ENCODE peak calls at places on chromosomes 12 and 14, in six cellular contexts. One of them, this sample, is unnamed.

GRCh38 chr14:61860294-61860918 is 98.2 kb downstream of the SNAPC1 start:
- DNase-seq in tibial nerve: peak; percentile 47
- DNase-seq in A549: peak; percentile 50
- DNase-seq in transverse colon: peak; percentile 52
- DNase-seq in cardiac muscle cell: peak; percentile 60
- DNase-seq in brain microvascular endothelial cell: peak; percentile 64
- DNase-seq in this sample: no peak

GRCh38 chr12:54282949-54283593 is 2.5 kb downstream of the HNRNPA1 start:
- DNase-seq in tibial nerve: no peak
- DNase-seq in A549: no peak
- DNase-seq in transverse colon: peak; percentile 43
- DNase-seq in cardiac muscle cell: no peak
- DNase-seq in brain microvascular endothelial cell: no peak
- DNase-seq in this sample: no peak

GRCh38 chr14:68783408-68784297 is 9.2 kb downstream of the ZFP36L1 start:
- DNase-seq in tibial nerve: no peak
- DNase-seq in A549: peak; percentile 74
- DNase-seq in transverse colon: peak; percentile 65
- DNase-seq in cardiac muscle cell: no peak
- DNase-seq in brain microvascular endothelial cell: no peak
- DNase-seq in this sample: no peak

GRCh38 chr12:84804691-84805473 is 107.7 kb downstream of the SLC6A15 start:
- DNase-seq in tibial nerve: no peak
- DNase-seq in A549: no peak
- DNase-seq in transverse colon: no peak
- DNase-seq in cardiac muscle cell: no peak
- DNase-seq in brain microvascular endothelial cell: no peak
- DNase-seq in this sample: no peak

GRCh38 chr14:58768977-58769376 is 131.2 kb downstream of the DACT1 start:
- DNase-seq in tibial nerve: no peak
- DNase-seq in A549: no peak
- DNase-seq in transverse colon: no peak
- DNase-seq in cardiac muscle cell: no peak
- DNase-seq in brain microvascular endothelial cell: no peak
- DNase-seq in this sample: no peak

GRCh38 chr12:10214131-10214876 is 1.6 kb downstream of the GABARAPL1 start:
- DNase-seq in tibial nerve: no peak
- DNase-seq in A549: no peak
- DNase-seq in transverse colon: no peak
- DNase-seq in cardiac muscle cell: peak; percentile 12
- DNase-seq in brain microvascular endothelial cell: peak; percentile 59
- DNase-seq in this sample: no peak

GRCh38 chr12:118981285-118982201 is at the start of gene SRRM4:
- DNase-seq in tibial nerve: no peak
- DNase-seq in A549: no peak
- DNase-seq in transverse colon: no peak
- DNase-seq in cardiac muscle cell: peak; percentile 90
- DNase-seq in brain microvascular endothelial cell: no peak
- DNase-seq in this sample: no peak

GRCh38 chr14:70708717-70709570 is 67.2 kb downstream of the TTC9 start:
- DNase-seq in tibial nerve: no peak
- DNase-seq in A549: no peak
- DNase-seq in transverse colon: no peak
- DNase-seq in cardiac muscle cell: no peak
- DNase-seq in brain microvascular endothelial cell: no peak
- DNase-seq in this sample: no peak

GRCh38 chr14:34072401-34072800 is 121.5 kb upstream of the EGLN3 start:
- DNase-seq in tibial nerve: no peak
- DNase-seq in A549: no peak
- DNase-seq in transverse colon: no peak
- DNase-seq in cardiac muscle cell: no peak
- DNase-seq in brain microvascular endothelial cell: no peak
- DNase-seq in this sample: no peak

GRCh38 chr12:6226002-6226700 is 26.0 kb downstream of the CD9 start:
- DNase-seq in tibial nerve: peak; percentile 70
- DNase-seq in A549: no peak
- DNase-seq in transverse colon: peak; percentile 63
- DNase-seq in cardiac muscle cell: no peak
- DNase-seq in brain microvascular endothelial cell: no peak
- DNase-seq in this sample: no peak

GRCh38 chr12:85740190-85740589 is 96.0 kb downstream of the RASSF9 start:
- DNase-seq in tibial nerve: no peak
- DNase-seq in A549: no peak
- DNase-seq in transverse colon: no peak
- DNase-seq in cardiac muscle cell: no peak
- DNase-seq in brain microvascular endothelial cell: no peak
- DNase-seq in this sample: no peak

GRCh38 chr14:61132336-61132735 is 148.8 kb downstream of the TMEM30B start:
- DNase-seq in tibial nerve: no peak
- DNase-seq in A549: no peak
- DNase-seq in transverse colon: no peak
- DNase-seq in cardiac muscle cell: no peak
- DNase-seq in brain microvascular endothelial cell: no peak
- DNase-seq in this sample: no peak

GRCh38 chr14:24115451-24116110 is 832 bp upstream of the NRL start:
- DNase-seq in tibial nerve: no peak
- DNase-seq in A549: no peak
- DNase-seq in transverse colon: no peak
- DNase-seq in cardiac muscle cell: no peak
- DNase-seq in brain microvascular endothelial cell: no peak
- DNase-seq in this sample: no peak

GRCh38 chr12:95959107-95959506 is 16.0 kb downstream of the AMDHD1 start:
- DNase-seq in tibial nerve: no peak
- DNase-seq in A549: peak; percentile 66
- DNase-seq in transverse colon: no peak
- DNase-seq in cardiac muscle cell: peak; percentile 20
- DNase-seq in brain microvascular endothelial cell: no peak
- DNase-seq in this sample: no peak
- TF ChIP-seq CTCF in tibial nerve: no peak
- TF ChIP-seq CTCF in A549: peak; percentile 31
- TF ChIP-seq CTCF in transverse colon: no peak
- TF ChIP-seq CTCF in cardiac muscle cell: no peak
- TF ChIP-seq CTCF in brain microvascular endothelial cell: peak; percentile 32
- TF ChIP-seq CTCF in this sample: no peak

DNA sequence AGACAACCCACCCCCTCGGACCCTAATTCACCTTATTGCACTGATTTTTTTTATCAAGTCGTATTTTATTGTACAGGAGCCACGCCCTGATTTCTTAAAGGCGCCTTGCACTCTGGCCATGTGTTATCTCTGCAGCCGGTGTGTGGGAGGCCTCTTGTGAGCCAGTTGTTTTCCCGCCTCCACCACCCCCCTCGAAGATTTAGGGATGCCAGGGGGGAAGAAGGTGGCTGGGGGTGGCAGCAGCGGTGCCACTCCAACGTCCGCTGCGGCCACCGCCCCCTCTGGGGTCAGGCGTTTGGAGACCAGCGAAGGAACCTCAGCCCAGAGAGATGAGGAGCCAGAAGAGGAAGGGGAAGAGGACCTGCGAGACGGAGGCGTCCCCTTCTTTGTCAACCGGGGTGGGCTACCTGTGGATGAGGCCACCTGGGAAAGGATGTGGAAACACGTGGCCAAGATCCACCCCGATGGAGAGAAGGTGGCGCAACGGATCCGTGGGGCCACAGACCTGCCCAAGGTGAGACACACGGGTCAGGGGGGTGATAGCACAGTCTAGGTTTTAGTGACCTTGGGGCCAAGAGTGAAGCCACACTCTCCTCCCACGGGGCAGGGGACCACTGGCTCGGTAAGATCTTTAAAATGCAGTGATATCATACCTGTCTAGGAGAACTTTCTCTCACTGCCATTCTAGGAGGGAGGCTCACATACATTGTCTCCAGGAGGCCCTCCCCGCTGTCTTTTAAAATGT is 1.5 kb downstream of the VASH1 start:
- DNase-seq in tibial nerve: no peak
- DNase-seq in A549: no peak
- DNase-seq in transverse colon: no peak
- DNase-seq in cardiac muscle cell: no peak
- DNase-seq in brain microvascular endothelial cell: no peak
- DNase-seq in this sample: no peak
- H3K4me3 ChIP-seq in tibial nerve: peak overlapping the region; percentile 94
- H3K4me3 ChIP-seq in A549: peak overlapping the region; percentile 78
- H3K4me3 ChIP-seq in transverse colon: peak overlapping the region; percentile 72
- H3K4me3 ChIP-seq in cardiac muscle cell: peak overlapping the region; percentile 55
- H3K4me3 ChIP-seq in brain microvascular endothelial cell: peak overlapping the region; percentile 69
- H3K4me3 ChIP-seq in this sample: peak overlapping the region; percentile 68

GRCh38 chr14:88437659-88438058 is 52.2 kb downstream of the SPATA7 start:
- DNase-seq in tibial nerve: no peak
- DNase-seq in A549: no peak
- DNase-seq in transverse colon: no peak
- DNase-seq in cardiac muscle cell: no peak
- DNase-seq in brain microvascular endothelial cell: no peak
- DNase-seq in this sample: no peak
- TF ChIP-seq CTCF in tibial nerve: no peak
- TF ChIP-seq CTCF in A549: no peak
- TF ChIP-seq CTCF in transverse colon: no peak
- TF ChIP-seq CTCF in cardiac muscle cell: no peak
- TF ChIP-seq CTCF in brain microvascular endothelial cell: peak; percentile 64
- TF ChIP-seq CTCF in this sample: peak; percentile 2

GRCh38 chr14:105271224-105271890 is 23.0 kb downstream of the BTBD6 start:
- DNase-seq in tibial nerve: no peak
- DNase-seq in A549: no peak
- DNase-seq in transverse colon: no peak
- DNase-seq in cardiac muscle cell: no peak
- DNase-seq in brain microvascular endothelial cell: no peak
- DNase-seq in this sample: no peak
- H3K4me3 ChIP-seq in tibial nerve: no peak overlapping the region
- H3K4me3 ChIP-seq in A549: no peak overlapping the region
- H3K4me3 ChIP-seq in transverse colon: no peak overlapping the region
- H3K4me3 ChIP-seq in cardiac muscle cell: no peak overlapping the region
- H3K4me3 ChIP-seq in brain microvascular endothelial cell: no peak overlapping the region
- H3K4me3 ChIP-seq in this sample: no peak overlapping the region

GRCh38 chr14:83004456-83005006 is 1470.9 kb upstream of the SEL1L start:
- DNase-seq in tibial nerve: no peak
- DNase-seq in A549: no peak
- DNase-seq in transverse colon: no peak
- DNase-seq in cardiac muscle cell: no peak
- DNase-seq in brain microvascular endothelial cell: no peak
- DNase-seq in this sample: no peak

DNA sequence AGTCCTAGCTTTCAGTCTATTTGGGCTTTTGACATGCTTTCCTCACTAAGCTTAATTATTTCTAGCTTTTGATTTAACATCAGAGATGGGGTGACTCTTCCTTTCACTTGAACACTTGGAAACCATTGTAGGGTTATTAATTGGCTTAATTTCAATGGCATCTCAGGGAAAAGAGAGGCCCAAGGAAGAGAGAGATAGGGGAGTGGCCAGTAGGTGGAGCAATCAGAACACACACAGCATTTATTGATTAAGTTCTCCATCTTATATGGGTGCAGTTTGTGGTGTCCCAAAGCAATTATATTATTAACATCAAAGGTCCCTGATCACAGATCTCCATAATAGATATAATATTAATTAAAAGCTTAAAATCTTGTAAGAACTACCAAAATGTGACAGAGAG is 1466.1 kb upstream of the SEL1L start:
- DNase-seq in tibial nerve: no peak
- DNase-seq in A549: no peak
- DNase-seq in transverse colon: no peak
- DNase-seq in cardiac muscle cell: peak; percentile 10
- DNase-seq in brain microvascular endothelial cell: no peak
- DNase-seq in this sample: no peak
- TF ChIP-seq CTCF in tibial nerve: no peak
- TF ChIP-seq CTCF in A549: no peak
- TF ChIP-seq CTCF in transverse colon: no peak
- TF ChIP-seq CTCF in cardiac muscle cell: no peak
- TF ChIP-seq CTCF in brain microvascular endothelial cell: peak; percentile 47
- TF ChIP-seq CTCF in this sample: no peak

GRCh38 chr12:131002271-131002670 is 48.6 kb downstream of the ADGRD1 start:
- DNase-seq in tibial nerve: no peak
- DNase-seq in A549: no peak
- DNase-seq in transverse colon: no peak
- DNase-seq in cardiac muscle cell: peak; percentile 46
- DNase-seq in brain microvascular endothelial cell: no peak
- DNase-seq in this sample: no peak

GRCh38 chr12:131003676-131004075 is 50.0 kb downstream of the ADGRD1 start:
- DNase-seq in tibial nerve: no peak
- DNase-seq in A549: no peak
- DNase-seq in transverse colon: no peak
- DNase-seq in cardiac muscle cell: no peak
- DNase-seq in brain microvascular endothelial cell: no peak
- DNase-seq in this sample: no peak

GRCh38 chr12:131005161-131006035 is 51.7 kb downstream of the ADGRD1 start:
- DNase-seq in tibial nerve: no peak
- DNase-seq in A549: no peak
- DNase-seq in transverse colon: no peak
- DNase-seq in cardiac muscle cell: no peak
- DNase-seq in brain microvascular endothelial cell: no peak
- DNase-seq in this sample: no peak

GRCh38 chr12:131003036-131003435 is 49.3 kb downstream of the ADGRD1 start:
- DNase-seq in tibial nerve: no peak
- DNase-seq in A549: no peak
- DNase-seq in transverse colon: no peak
- DNase-seq in cardiac muscle cell: no peak
- DNase-seq in brain microvascular endothelial cell: no peak
- DNase-seq in this sample: no peak

GRCh38 chr12:131004166-131004565 is 50.5 kb downstream of the ADGRD1 start:
- DNase-seq in tibial nerve: no peak
- DNase-seq in A549: no peak
- DNase-seq in transverse colon: no peak
- DNase-seq in cardiac muscle cell: no peak
- DNase-seq in brain microvascular endothelial cell: no peak
- DNase-seq in this sample: no peak
- H3K4me3 ChIP-seq in tibial nerve: no peak overlapping the region
- H3K4me3 ChIP-seq in A549: no peak overlapping the region
- H3K4me3 ChIP-seq in transverse colon: no peak overlapping the region
- H3K4me3 ChIP-seq in cardiac muscle cell: no peak overlapping the region
- H3K4me3 ChIP-seq in brain microvascular endothelial cell: no peak overlapping the region
- H3K4me3 ChIP-seq in this sample: no peak overlapping the region

GRCh38 chr12:89476232-89476631 is 48.4 kb downstream of the GALNT4 start:
- DNase-seq in tibial nerve: no peak
- DNase-seq in A549: no peak
- DNase-seq in transverse colon: no peak
- DNase-seq in cardiac muscle cell: no peak
- DNase-seq in brain microvascular endothelial cell: no peak
- DNase-seq in this sample: no peak

GRCh38 chr12:89481218-89481914 is 43.2 kb downstream of the GALNT4 start:
- DNase-seq in tibial nerve: no peak
- DNase-seq in A549: no peak
- DNase-seq in transverse colon: no peak
- DNase-seq in cardiac muscle cell: no peak
- DNase-seq in brain microvascular endothelial cell: no peak
- DNase-seq in this sample: no peak

GRCh38 chr12:89476889-89477288 is 47.7 kb downstream of the GALNT4 start:
- DNase-seq in tibial nerve: no peak
- DNase-seq in A549: no peak
- DNase-seq in transverse colon: no peak
- DNase-seq in cardiac muscle cell: no peak
- DNase-seq in brain microvascular endothelial cell: no peak
- DNase-seq in this sample: no peak

GRCh38 chr12:89477633-89478279 is 46.8 kb downstream of the GALNT4 start:
- DNase-seq in tibial nerve: no peak
- DNase-seq in A549: no peak
- DNase-seq in transverse colon: no peak
- DNase-seq in cardiac muscle cell: no peak
- DNase-seq in brain microvascular endothelial cell: no peak
- DNase-seq in this sample: no peak

GRCh38 chr12:89479982-89480381 is 44.6 kb downstream of the GALNT4 start:
- DNase-seq in tibial nerve: no peak
- DNase-seq in A549: no peak
- DNase-seq in transverse colon: no peak
- DNase-seq in cardiac muscle cell: no peak
- DNase-seq in brain microvascular endothelial cell: no peak
- DNase-seq in this sample: no peak
- TF ChIP-seq CTCF in tibial nerve: no peak
- TF ChIP-seq CTCF in A549: no peak
- TF ChIP-seq CTCF in transverse colon: no peak
- TF ChIP-seq CTCF in cardiac muscle cell: no peak
- TF ChIP-seq CTCF in brain microvascular endothelial cell: no peak
- TF ChIP-seq CTCF in this sample: no peak

This sample was measured in AG04449.